ENCODE peak calls at places on chromosomes 7 and 10, in five cellular contexts. Q is myocyte, C is Calu3, S is M059J, E is NCI-H2171. I is an unnamed sample.

GRCh38 chr7:87934699-87935372 is 785 bp downstream of the ADAM22 start:
- DNase-seq in Q (peak; percentile 10), C (no peak), S (peak; percentile 24), E (peak; percentile 37), I (no peak)

GRCh38 chr10:60453031-60453430 is 63.4 kb upstream of the ANK3 start:
- DNase-seq in Q (no peak), C (no peak), S (no peak), E (no peak), I (no peak)

GRCh38 chr10:33402748-33403147 is 68.3 kb upstream of the NRP1 start:
- DNase-seq in Q (no peak), C (no peak), S (no peak), E (no peak), I (no peak)

GRCh38 chr10:99232357-99232999 is 3.2 kb downstream of the HPSE2 start:
- DNase-seq in Q (no peak), C (no peak), S (peak; percentile 20), E (no peak), I (no peak)

GRCh38 chr7:32490127-32490796 is at the start of gene LSM5:
- DNase-seq in Q (peak; percentile 98), C (peak; percentile 94), S (peak; percentile 95), E (peak; percentile 91), I (peak; percentile 99)

GRCh38 chr7:27409776-27410175 is 167.2 kb downstream of the EVX1 start:
- DNase-seq in Q (peak; percentile 15), C (no peak), S (peak; percentile 80), E (no peak), I (peak; percentile 71)

GRCh38 chr7:117480978-117481377 is 1.2 kb downstream of the CFTR start:
- DNase-seq in Q (peak; percentile 16), C (peak; percentile 30), S (no peak), E (no peak), I (no peak)

GRCh38 chr10:65838811-65839210 is 1087.0 kb upstream of the LRRTM3 start:
- DNase-seq in Q (no peak), C (no peak), S (no peak), E (no peak), I (no peak)

GRCh38 chr10:72097448-72098300 is 9.3 kb upstream of the SPOCK2 start:
- DNase-seq in Q (peak; percentile 59), C (peak; percentile 81), S (peak; percentile 95), E (no peak), I (peak; percentile 92)

GRCh38 chr7:114356133-114356532 is 58.5 kb upstream of the FOXP2 start:
- DNase-seq in Q (no peak), C (no peak), S (no peak), E (no peak), I (no peak)

GRCh38 chr10:106960812-106961211 is 203.7 kb downstream of the SORCS1 start:
- DNase-seq in Q (no peak), C (no peak), S (no peak), E (no peak), I (no peak)

GRCh38 chr10:129796611-129797420 is 167.3 kb downstream of the EBF3 start:
- DNase-seq in Q (no peak), C (no peak), S (no peak), E (no peak), I (no peak)

GRCh38 chr10:78215645-78216044 is 182.0 kb downstream of the RPS24 start:
- DNase-seq in Q (peak; percentile 73), C (no peak), S (peak; percentile 27), E (no peak), I (no peak)

GRCh38 chr7:17239683-17240521 is 58.5 kb upstream of the AHR start:
- DNase-seq in Q (peak; percentile 26), C (no peak), S (peak; percentile 77), E (no peak), I (no peak)

GRCh38 chr7:157320607-157320979 is 16.2 kb upstream of the DNAJB6 start:
- DNase-seq in Q (peak; percentile 63), C (no peak), S (peak; percentile 18), E (no peak), I (peak; percentile 39)

GRCh38 chr7:158710651-158711102 is 6.1 kb upstream of the NCAPG2 start:
- DNase-seq in Q (peak; percentile 99), C (no peak), S (peak; percentile 28), E (no peak), I (peak; percentile 46)